ENCODE peak calls at places on chromosomes 2 and 18, in six cellular contexts. S is left colon, U is H9, N is COR-L47, H is body of pancreas, O is pancreas. Z is an unnamed sample.

GRCh38 chr18:31610841-31611240 is 19.2 kb downstream of the TTR start:
- DNase-seq in U (peak), O (no peak), S (peak), H (peak), N (peak), Z (peak)

GRCh38 chr2:15365411-15365810 is 195.7 kb downstream of the NBAS start:
- DNase-seq in O (no peak), S (no peak), U (no peak), N (no peak), H (no peak), Z (no peak)

GRCh38 chr2:129877795-129878775 is 101.4 kb upstream of the RAB6C start:
- DNase-seq in O (no peak), S (peak), U (peak), H (no peak), N (no peak), Z (peak)

GRCh38 chr18:55575066-55575465 is 12.9 kb downstream of the TCF4 start:
- DNase-seq in H (no peak), O (no peak), U (no peak), S (no peak), N (no peak), Z (no peak)

GRCh38 chr2:193895226-193895625 is 1700.5 kb upstream of the TMEFF2 start:
- DNase-seq in H (no peak), S (no peak), N (no peak), U (no peak), O (no peak), Z (no peak)

GRCh38 chr2:118185210-118186109 is 97.2 kb downstream of the INSIG2 start:
- DNase-seq in S (peak), H (peak), O (peak), U (peak), N (peak), Z (peak)

GRCh38 chr2:156380117-156380645 is 47.7 kb upstream of the NR4A2 start:
- DNase-seq in N (no peak), S (no peak), U (no peak), H (no peak), O (no peak), Z (no peak)

GRCh38 chr2:9164112-9164608 is 42.5 kb upstream of the ASAP2 start:
- DNase-seq in U (no peak), S (no peak), O (no peak), H (no peak), N (no peak), Z (no peak)

GRCh38 chr18:910247-910646 is 5.6 kb downstream of the ADCYAP1 start:
- DNase-seq in S (no peak), U (no peak), O (no peak), H (no peak), N (no peak), Z (no peak)

Z was measured in small intestine.